ENCODE peak calls at places on chromosome 13, in four cellular contexts. One of them, this sample, is unnamed.

GRCh38 chr13:59776924-59777690 is 386.6 kb downstream of the DIAPH3 start:
- DNase-seq in left ventricle myocardium superior: no peak
- DNase-seq in NCI-H1105 treated with DMSO at 0.1 percent for 48 hours: no peak
- DNase-seq in activated CD4-positive, alpha-beta T cell treated with anti-CD3 and anti-CD28 coated beads, Interleukin-2, amount 10 ng/mL, durations not matched to agents 24 days and 14 days: no peak
- DNase-seq in this sample: no peak

GRCh38 chr13:65378943-65379519 is 1851.1 kb downstream of the PCDH9 start:
- DNase-seq in left ventricle myocardium superior: no peak
- DNase-seq in NCI-H1105 treated with DMSO at 0.1 percent for 48 hours: peak; percentile 47
- DNase-seq in activated CD4-positive, alpha-beta T cell treated with anti-CD3 and anti-CD28 coated beads, Interleukin-2, amount 10 ng/mL, durations not matched to agents 24 days and 14 days: no peak
- DNase-seq in this sample: no peak

GRCh38 chr13:74251778-74252519 is 117.7 kb upstream of the KLF12 start:
- DNase-seq in left ventricle myocardium superior: no peak
- DNase-seq in NCI-H1105 treated with DMSO at 0.1 percent for 48 hours: no peak
- DNase-seq in activated CD4-positive, alpha-beta T cell treated with anti-CD3 and anti-CD28 coated beads, Interleukin-2, amount 10 ng/mL, durations not matched to agents 24 days and 14 days: no peak
- DNase-seq in this sample: no peak

GRCh38 chr13:112744306-112745021 is 54.6 kb downstream of the ATP11A start:
- DNase-seq in left ventricle myocardium superior: no peak
- DNase-seq in NCI-H1105 treated with DMSO at 0.1 percent for 48 hours: peak; percentile 13
- DNase-seq in activated CD4-positive, alpha-beta T cell treated with anti-CD3 and anti-CD28 coated beads, Interleukin-2, amount 10 ng/mL, durations not matched to agents 24 days and 14 days: no peak
- DNase-seq in this sample: no peak

GRCh38 chr13:33970746-33971145 is 152.8 kb downstream of the RFC3 start:
- DNase-seq in left ventricle myocardium superior: no peak
- DNase-seq in NCI-H1105 treated with DMSO at 0.1 percent for 48 hours: no peak
- DNase-seq in activated CD4-positive, alpha-beta T cell treated with anti-CD3 and anti-CD28 coated beads, Interleukin-2, amount 10 ng/mL, durations not matched to agents 24 days and 14 days: no peak
- DNase-seq in this sample: no peak

GRCh38 chr13:23621316-23621645 is 51.1 kb downstream of the TNFRSF19 start:
- DNase-seq in left ventricle myocardium superior: no peak
- DNase-seq in NCI-H1105 treated with DMSO at 0.1 percent for 48 hours: no peak
- DNase-seq in activated CD4-positive, alpha-beta T cell treated with anti-CD3 and anti-CD28 coated beads, Interleukin-2, amount 10 ng/mL, durations not matched to agents 24 days and 14 days: no peak
- DNase-seq in this sample: no peak

GRCh38 chr13:50699874-50700663 is 143.4 kb downstream of the DLEU7 start:
- DNase-seq in left ventricle myocardium superior: no peak
- DNase-seq in NCI-H1105 treated with DMSO at 0.1 percent for 48 hours: no peak
- DNase-seq in activated CD4-positive, alpha-beta T cell treated with anti-CD3 and anti-CD28 coated beads, Interleukin-2, amount 10 ng/mL, durations not matched to agents 24 days and 14 days: no peak
- DNase-seq in this sample: no peak

GRCh38 chr13:91868351-91868750 is 469.9 kb downstream of the GPC5 start:
- DNase-seq in left ventricle myocardium superior: no peak
- DNase-seq in NCI-H1105 treated with DMSO at 0.1 percent for 48 hours: no peak
- DNase-seq in activated CD4-positive, alpha-beta T cell treated with anti-CD3 and anti-CD28 coated beads, Interleukin-2, amount 10 ng/mL, durations not matched to agents 24 days and 14 days: no peak
- DNase-seq in this sample: no peak

GRCh38 chr13:99658266-99658991 is 157.2 kb downstream of the TM9SF2 start:
- DNase-seq in left ventricle myocardium superior: peak; percentile 74
- DNase-seq in NCI-H1105 treated with DMSO at 0.1 percent for 48 hours: peak; percentile 35
- DNase-seq in activated CD4-positive, alpha-beta T cell treated with anti-CD3 and anti-CD28 coated beads, Interleukin-2, amount 10 ng/mL, durations not matched to agents 24 days and 14 days: peak; percentile 86
- DNase-seq in this sample: peak; percentile 57

GRCh38 chr13:21316376-21316775 is 139.9 kb downstream of the MRPL57 start:
- DNase-seq in left ventricle myocardium superior: no peak
- DNase-seq in NCI-H1105 treated with DMSO at 0.1 percent for 48 hours: no peak
- DNase-seq in activated CD4-positive, alpha-beta T cell treated with anti-CD3 and anti-CD28 coated beads, Interleukin-2, amount 10 ng/mL, durations not matched to agents 24 days and 14 days: no peak
- DNase-seq in this sample: no peak

GRCh38 chr13:20168396-20168795 is 7.5 kb upstream of the GJA3 start:
- DNase-seq in left ventricle myocardium superior: no peak
- DNase-seq in NCI-H1105 treated with DMSO at 0.1 percent for 48 hours: no peak
- DNase-seq in activated CD4-positive, alpha-beta T cell treated with anti-CD3 and anti-CD28 coated beads, Interleukin-2, amount 10 ng/mL, durations not matched to agents 24 days and 14 days: no peak
- DNase-seq in this sample: no peak

GRCh38 chr13:46475586-46475991 is 77.4 kb upstream of the LRCH1 start:
- DNase-seq in left ventricle myocardium superior: no peak
- DNase-seq in NCI-H1105 treated with DMSO at 0.1 percent for 48 hours: no peak
- DNase-seq in activated CD4-positive, alpha-beta T cell treated with anti-CD3 and anti-CD28 coated beads, Interleukin-2, amount 10 ng/mL, durations not matched to agents 24 days and 14 days: peak; percentile 45
- DNase-seq in this sample: no peak

GRCh38 chr13:39810091-39810877 is 154.8 kb downstream of the COG6 start:
- DNase-seq in left ventricle myocardium superior: no peak
- DNase-seq in NCI-H1105 treated with DMSO at 0.1 percent for 48 hours: no peak
- DNase-seq in activated CD4-positive, alpha-beta T cell treated with anti-CD3 and anti-CD28 coated beads, Interleukin-2, amount 10 ng/mL, durations not matched to agents 24 days and 14 days: no peak
- DNase-seq in this sample: no peak

GRCh38 chr13:71830736-71831135 is 36.3 kb downstream of the DACH1 start:
- DNase-seq in left ventricle myocardium superior: no peak
- DNase-seq in NCI-H1105 treated with DMSO at 0.1 percent for 48 hours: no peak
- DNase-seq in activated CD4-positive, alpha-beta T cell treated with anti-CD3 and anti-CD28 coated beads, Interleukin-2, amount 10 ng/mL, durations not matched to agents 24 days and 14 days: no peak
- DNase-seq in this sample: no peak

GRCh38 chr13:66347718-66348117 is 882.4 kb downstream of the PCDH9 start:
- DNase-seq in left ventricle myocardium superior: no peak
- DNase-seq in NCI-H1105 treated with DMSO at 0.1 percent for 48 hours: no peak
- DNase-seq in activated CD4-positive, alpha-beta T cell treated with anti-CD3 and anti-CD28 coated beads, Interleukin-2, amount 10 ng/mL, durations not matched to agents 24 days and 14 days: no peak
- DNase-seq in this sample: no peak